ENCODE peak calls at places on chromosomes 5 and 9, in nine cellular contexts. Z is tibial artery, A is esophagus squamous epithelium, U is cardiac fibroblast, X is MCF 10A, M is foreskin fibroblast, J is endothelial cell, D is fibroblast of the aortic adventitia, B is type B pancreatic cell. R is an unnamed sample.

GRCh38 chr5:32984851-32985250 is 273.7 kb downstream of the NPR3 start:
- DNase-seq in B (no peak), J (no peak), U (peak), Z (no peak), A (no peak), M (peak), D (peak), X (peak), R (no peak)

GRCh38 chr5:157603333-157604190 is 28.0 kb upstream of the ADAM19 start:
- DNase-seq in A (no peak), U (peak), B (no peak), J (no peak), D (peak), M (peak), Z (no peak), X (peak), R (peak)

GRCh38 chr5:36450229-36451024 is 148.7 kb upstream of the RANBP3L start:
- DNase-seq in U (no peak), J (no peak), M (peak), D (peak), B (no peak), Z (no peak), A (no peak), X (no peak), R (no peak)

GRCh38 chr9:133454325-133454724 is 5.5 kb upstream of the CACFD1 start:
- DNase-seq in D (no peak), Z (no peak), A (no peak), M (no peak), J (no peak), B (no peak), U (no peak), X (no peak), R (no peak)

GRCh38 chr9:120635011-120635410 is 55.0 kb upstream of the CDK5RAP2 start:
- DNase-seq in J (no peak), A (no peak), Z (no peak), U (no peak), B (no peak), M (no peak), D (no peak), X (no peak), R (no peak)

GRCh38 chr5:122236270-122236669 is 75.8 kb upstream of the SNCAIP start:
- DNase-seq in A (no peak), Z (no peak), X (peak), J (no peak), U (no peak), M (peak), D (no peak), B (no peak), R (no peak)

GRCh38 chr5:69167488-69167845 is 517 bp downstream of the CCNB1 start:
- DNase-seq in X (no peak), D (no peak), A (no peak), Z (no peak), B (no peak), J (peak), M (peak), U (no peak), R (no peak)

GRCh38 chr5:170809551-170809950 is 26.0 kb downstream of the GABRP start:
- DNase-seq in B (no peak), Z (no peak), A (no peak), M (peak), X (peak), D (peak), J (peak), U (peak), R (no peak)

GRCh38 chr5:55613112-55613868 is 78.5 kb upstream of the PLPP1 start:
- DNase-seq in X (no peak), J (no peak), Z (no peak), D (no peak), M (no peak), A (no peak), B (no peak), U (no peak), R (no peak)

GRCh38 chr5:170112876-170113516 is 7.3 kb downstream of the FOXI1 start:
- DNase-seq in M (no peak), X (no peak), U (no peak), Z (no peak), B (peak), J (no peak), D (no peak), A (no peak), R (no peak)

GRCh38 chr9:130402243-130402642 is 42.5 kb upstream of the ASS1 start:
- DNase-seq in X (no peak), D (no peak), U (no peak), M (no peak), A (no peak), B (no peak), J (no peak), Z (no peak), R (no peak)
- TF ChIP-seq CTCF in X (no peak), D (no peak), U (no peak), M (no peak), A (no peak), B (no peak), J (no peak), Z (no peak), R (no peak)

DNA sequence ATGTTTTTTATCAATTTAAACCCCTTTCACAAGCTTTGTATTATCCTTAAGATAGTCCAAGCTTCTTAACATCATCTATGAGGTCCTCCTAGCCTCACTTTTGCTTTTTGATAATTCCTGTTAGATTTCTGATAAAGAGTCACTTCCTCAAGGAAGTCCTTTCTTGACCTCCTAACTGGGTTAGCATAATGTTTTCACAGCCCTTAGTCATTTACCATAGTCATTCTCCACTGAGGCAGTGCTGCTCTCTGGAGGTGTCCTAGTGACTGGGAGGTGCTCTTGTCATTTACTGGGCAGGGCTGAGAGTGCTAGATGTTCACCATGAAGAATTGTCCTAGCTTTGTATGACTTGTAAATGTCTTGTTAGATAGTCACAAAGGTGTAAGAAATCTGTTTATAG is 26.4 kb downstream of the TNPO1 start:
- DNase-seq in D (no peak), U (peak), M (peak), Z (no peak), A (no peak), X (peak), J (no peak), B (no peak), R (no peak)
- TF ChIP-seq CTCF in D (peak), U (no peak), M (no peak), Z (no peak), A (no peak), X (no peak), J (no peak), B (no peak), R (no peak)

DNA sequence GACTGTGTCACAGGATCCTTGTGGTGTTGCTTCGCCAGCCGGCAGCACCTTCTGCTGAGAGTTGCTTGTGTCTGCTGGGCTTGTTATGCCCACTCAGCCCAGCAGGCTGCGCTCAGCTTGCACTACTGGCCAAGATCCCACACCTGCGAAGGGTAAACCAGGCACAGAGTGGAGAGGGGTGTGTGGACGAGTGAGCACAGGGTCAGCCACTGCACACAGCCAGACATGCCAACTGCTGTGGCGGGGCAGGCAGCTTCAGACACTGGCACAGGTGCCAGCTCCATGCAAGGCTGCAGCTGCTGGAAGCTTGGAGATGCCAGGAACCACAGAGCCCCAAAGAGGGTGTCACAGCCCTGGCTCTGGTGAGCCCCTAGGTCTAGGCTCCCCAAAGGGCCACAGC is 273.6 kb downstream of the CETN3 start:
- DNase-seq in U (no peak), J (peak), X (no peak), B (no peak), A (no peak), M (no peak), Z (no peak), D (no peak), R (peak)
- TF ChIP-seq CTCF in U (no peak), J (peak), X (no peak), B (peak), A (no peak), M (no peak), Z (no peak), D (no peak), R (peak)

GRCh38 chr9:83520292-83520691 is 17.9 kb downstream of the FRMD3 start:
- DNase-seq in X (no peak), M (peak), B (no peak), D (no peak), Z (no peak), J (no peak), A (no peak), U (no peak), R (no peak)

GRCh38 chr9:83526901-83527300 is 11.3 kb downstream of the FRMD3 start:
- DNase-seq in A (no peak), M (no peak), Z (no peak), D (no peak), X (no peak), J (no peak), B (no peak), U (no peak), R (peak)

GRCh38 chr9:83521017-83521810 is 17.0 kb downstream of the FRMD3 start:
- DNase-seq in B (no peak), J (no peak), M (no peak), D (no peak), U (no peak), A (no peak), X (no peak), Z (no peak), R (no peak)

GRCh38 chr9:83526221-83526620 is 12.0 kb downstream of the FRMD3 start:
- DNase-seq in D (no peak), B (no peak), J (no peak), M (no peak), X (no peak), U (no peak), A (no peak), Z (no peak), R (no peak)

DNA sequence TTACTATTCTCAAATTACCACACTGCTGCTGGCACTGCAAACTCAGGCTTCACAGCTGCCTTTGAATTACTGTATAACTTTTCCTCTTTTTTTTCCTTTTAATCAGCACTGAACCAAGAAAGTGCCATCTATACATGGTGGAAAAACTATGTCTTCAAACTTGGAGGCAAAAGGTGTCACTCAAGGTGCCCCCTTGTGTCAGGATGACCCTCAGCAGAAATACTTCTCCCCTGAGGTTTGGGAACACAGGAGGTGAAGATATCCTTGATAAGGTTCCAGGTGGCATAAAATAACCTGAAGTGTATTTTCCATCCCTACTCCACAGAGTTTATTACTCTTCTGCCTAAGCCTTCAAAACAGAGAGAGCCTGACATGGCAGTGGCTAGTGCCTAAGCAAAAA is 14.5 kb downstream of the FRMD3 start:
- DNase-seq in D (no peak), M (no peak), X (no peak), U (no peak), A (no peak), J (no peak), B (no peak), Z (no peak), R (no peak)
- TF ChIP-seq CTCF in D (no peak), M (no peak), X (no peak), U (no peak), A (no peak), J (no peak), B (no peak), Z (no peak), R (no peak)

R was measured in glutamatergic neuron.